ENCODE peak calls at places on chromosomes 7 and 10, in seven cellular contexts. R is stimulated activated CD4-positive, alpha-beta T cell treated with anti-CD3 and anti-CD28 coated beads, TNF-alpha, amount 100 ng/mL, for 24 hours; T is T-cell; U is neural crest cell; P is Daoy; B is omental fat pad; D is activated T-cell treated with anti-CD3 and anti-CD28 coated beads, Interleukin-2, amount 50 U/mL, for 72 hours. O is an unnamed sample.

GRCh38 chr7:57179776-57180415 is 47.7 kb upstream of the ZNF479 start:
- DNase-seq in P (no peak), B (no peak), U (no peak), D (no peak), T (no peak), R (no peak), O (no peak)

GRCh38 chr10:48612241-48612943 is 7.5 kb upstream of the ARHGAP22 start:
- DNase-seq in U (no peak), D (no peak), T (no peak), P (no peak), R (no peak), B (no peak), O (no peak)

GRCh38 chr7:106493041-106493731 is 167.8 kb downstream of the CCDC71L start:
- DNase-seq in U (no peak), T (no peak), D (no peak), P (no peak), B (no peak), R (no peak), O (no peak)

GRCh38 chr7:123787227-123788007 is 38.6 kb upstream of the WASL start:
- DNase-seq in R (no peak), D (no peak), T (no peak), P (no peak), B (no peak), U (no peak), O (no peak)

GRCh38 chr10:44922826-44923545 is 11.8 kb downstream of the TMEM72 start:
- DNase-seq in P (no peak), B (no peak), T (no peak), R (no peak), U (no peak), D (no peak), O (no peak)

GRCh38 chr10:306654-307185 is 171.5 kb downstream of the ZMYND11 start:
- DNase-seq in B (no peak), U (no peak), D (no peak), R (no peak), T (no peak), P (no peak), O (no peak)

GRCh38 chr10:78570633-78571032 is 498.1 kb upstream of the ZMIZ1 start:
- DNase-seq in B (no peak), U (no peak), T (no peak), R (no peak), P (no peak), D (no peak), O (no peak)

GRCh38 chr7:84372155-84372621 is 177.6 kb upstream of the SEMA3A start:
- DNase-seq in R (no peak), P (peak), T (no peak), B (no peak), U (no peak), D (no peak), O (no peak)

GRCh38 chr10:132538790-132539421 is 1.3 kb downstream of the INPP5A start:
- DNase-seq in R (no peak), D (no peak), T (no peak), P (no peak), B (no peak), U (no peak), O (no peak)

GRCh38 chr7:13279854-13280435 is 592.5 kb downstream of the ARL4A start:
- DNase-seq in U (no peak), D (no peak), T (no peak), P (no peak), R (no peak), B (no peak), O (peak)

GRCh38 chr7:137895301-137896201 is 48.8 kb upstream of the DGKI start:
- DNase-seq in B (no peak), U (no peak), D (peak), P (no peak), R (no peak), T (no peak), O (no peak)

GRCh38 chr7:28488061-28488791 is 75.9 kb downstream of the CREB5 start:
- DNase-seq in R (no peak), B (no peak), U (no peak), T (no peak), D (no peak), P (no peak), O (no peak)

GRCh38 chr10:70656489-70656888 is 15.8 kb upstream of the ADAMTS14 start:
- DNase-seq in D (peak), U (no peak), T (no peak), P (peak), B (no peak), R (peak), O (no peak)

GRCh38 chr7:101576993-101577392 is 52.1 kb downstream of the MYL10 start:
- DNase-seq in U (no peak), B (no peak), P (no peak), R (no peak), D (no peak), T (no peak), O (no peak)

GRCh38 chr7:20598479-20599419 is 16.7 kb upstream of the ABCB5 start:
- DNase-seq in D (no peak), U (no peak), P (peak), B (no peak), T (no peak), R (no peak), O (no peak)